ENCODE peak calls at places on chromosomes 13 and 19, in seven cellular contexts. X is Calu3; F is T-helper 2 cell treated with Interferon-gamma antibody and Interleukin-4, amounts not matched to agents 5 μg/mL and 100 μg/mL, for 36 hours; D is NCI-H1105; C is effector memory CD4-positive, alpha-beta T cell; V is GM03348; P is WTC11. J is an unnamed sample.

GRCh38 chr19:33766623-33767022 is 30.0 kb upstream of the KCTD15 start:
- DNase-seq in X (no peak), F (no peak), D (no peak), C (no peak), V (no peak), P (no peak), J (no peak)

GRCh38 chr19:19458110-19458816 is 52.8 kb downstream of the GATAD2A start:
- DNase-seq in X (no peak), F (no peak), D (no peak), C (no peak), V (no peak), P (no peak), J (no peak)

GRCh38 chr13:113546571-113547247 is 37.8 kb upstream of the TFDP1 start:
- DNase-seq in X (no peak), F (no peak), D (no peak), C (no peak), V (no peak), P (no peak), J (no peak)

GRCh38 chr19:46732966-46733692 is 12.7 kb upstream of the FKRP start:
- DNase-seq in X (no peak), F (no peak), D (no peak), C (no peak), V (no peak), P (no peak), J (no peak)

GRCh38 chr19:6056801-6057650 is 53.3 kb downstream of the RFX2 start:
- DNase-seq in X (peak; percentile 66), F (no peak), D (no peak), C (no peak), V (peak; percentile 91), P (no peak), J (no peak)

GRCh38 chr19:19145281-19145999 is 7.2 kb upstream of the TMEM161A start:
- DNase-seq in X (no peak), F (no peak), D (no peak), C (no peak), V (no peak), P (no peak), J (no peak)

GRCh38 chr19:46863818-46864629 is 3.2 kb downstream of the ARHGAP35 start:
- DNase-seq in X (peak; percentile 73), F (no peak), D (no peak), C (no peak), V (peak; percentile 77), P (peak; percentile 61), J (no peak)

GRCh38 chr13:67557118-67557517 is 327.0 kb upstream of the PCDH9 start:
- DNase-seq in X (no peak), F (no peak), D (no peak), C (no peak), V (no peak), P (no peak), J (no peak)

GRCh38 chr19:30523791-30524190 is 151.6 kb downstream of the ZNF536 start:
- DNase-seq in X (no peak), F (no peak), D (no peak), C (no peak), V (no peak), P (no peak), J (no peak)

GRCh38 chr13:100542546-100543156 is 45.9 kb downstream of the GGACT start:
- DNase-seq in X (no peak), F (no peak), D (no peak), C (no peak), V (peak; percentile 72), P (no peak), J (peak; percentile 15)

GRCh38 chr19:17302391-17303166 is 646 bp downstream of the ABHD8 start:
- DNase-seq in X (no peak), F (no peak), D (no peak), C (no peak), V (peak; percentile 28), P (peak; percentile 40), J (no peak)

GRCh38 chr13:74230984-74231443 is 96.8 kb upstream of the KLF12 start:
- DNase-seq in X (no peak), F (no peak), D (no peak), C (no peak), V (no peak), P (no peak), J (peak; percentile 28)

GRCh38 chr19:54388001-54388802 is 23.5 kb upstream of the LAIR1 start:
- DNase-seq in X (peak; percentile 31), F (peak; percentile 26), D (no peak), C (no peak), V (peak; percentile 16), P (peak; percentile 24), J (peak; percentile 48)

GRCh38 chr19:35207391-35207871 is 21.1 kb downstream of the FAM187B start:
- DNase-seq in X (no peak), F (no peak), D (no peak), C (peak; percentile 31), V (no peak), P (no peak), J (no peak)

GRCh38 chr13:114076329-114076761 is 56.1 kb downstream of the RASA3 start:
- DNase-seq in X (no peak), F (no peak), D (no peak), C (no peak), V (no peak), P (no peak), J (no peak)

GRCh38 chr13:36430247-36431203 is 1.8 kb upstream of the CCNA1 start:
- DNase-seq in X (no peak), F (no peak), D (no peak), C (no peak), V (no peak), P (peak; percentile 38), J (no peak)

GRCh38 chr13:53191091-53191490 is 162.5 kb downstream of the OLFM4 start:
- DNase-seq in X (no peak), F (no peak), D (no peak), C (no peak), V (peak; percentile 36), P (no peak), J (no peak)

GRCh38 chr19:31214086-31214485 is 135.2 kb downstream of the TSHZ3 start:
- DNase-seq in X (no peak), F (peak; percentile 94), D (no peak), C (peak; percentile 83), V (peak; percentile 95), P (no peak), J (peak; percentile 97)

GRCh38 chr19:4376245-4376990 is 23.9 kb downstream of the SH3GL1 start:
- DNase-seq in X (peak; percentile 40), F (no peak), D (no peak), C (no peak), V (no peak), P (no peak), J (no peak)

GRCh38 chr13:112972867-112973576 is 4.0 kb downstream of the MCF2L start:
- DNase-seq in X (no peak), F (no peak), D (peak; percentile 61), C (no peak), V (no peak), P (no peak), J (no peak)

GRCh38 chr13:95714142-95714832 is 37.3 kb downstream of the DNAJC3 start:
- DNase-seq in X (no peak), F (no peak), D (no peak), C (no peak), V (peak; percentile 67), P (no peak), J (no peak)

GRCh38 chr19:15154002-15154612 is 46.7 kb downstream of the NOTCH3 start:
- DNase-seq in X (peak; percentile 50), F (no peak), D (no peak), C (no peak), V (peak; percentile 55), P (peak; percentile 82), J (peak; percentile 68)

GRCh38 chr19:3284759-3285646 is 60.5 kb downstream of the CELF5 start:
- DNase-seq in X (peak; percentile 86), F (peak; percentile 47), D (peak; percentile 19), C (peak; percentile 67), V (peak; percentile 60), P (peak; percentile 100), J (peak; percentile 96)

GRCh38 chr19:10884273-10884672 is 12.9 kb downstream of the CARM1 start:
- DNase-seq in X (no peak), F (no peak), D (no peak), C (no peak), V (peak; percentile 53), P (no peak), J (no peak)

J was measured in activated CD8-positive, alpha-beta T cell treated with anti-CD3 and anti-CD28 coated beads for 36 hours.